ENCODE peak calls at places on chromosomes 11 and 22, in seven cellular contexts. One of them, this sample, is unnamed.

GRCh38 chr22:45013138-45013537 is 3.3 kb upstream of the PHF21B start:
- DNase-seq in psoas muscle: no peak
- DNase-seq in ELR: no peak
- DNase-seq in Caco-2: no peak
- DNase-seq in mammary epithelial cell: no peak
- DNase-seq in iris pigment epithelial cell: no peak
- DNase-seq in SJCRH30: no peak
- DNase-seq in this sample: no peak

GRCh38 chr11:112588252-112588668 is 327.6 kb upstream of the PLET1 start:
- DNase-seq in mammary epithelial cell: peak
- DNase-seq in ELR: peak
- DNase-seq in Caco-2: peak
- DNase-seq in iris pigment epithelial cell: peak
- DNase-seq in SJCRH30: peak
- DNase-seq in psoas muscle: peak
- DNase-seq in this sample: peak

GRCh38 chr22:29165336-29166060 is 40.2 kb upstream of the EMID1 start:
- DNase-seq in ELR: no peak
- DNase-seq in mammary epithelial cell: no peak
- DNase-seq in psoas muscle: no peak
- DNase-seq in Caco-2: no peak
- DNase-seq in SJCRH30: no peak
- DNase-seq in iris pigment epithelial cell: no peak
- DNase-seq in this sample: no peak

GRCh38 chr11:44875056-44875455 is 75.6 kb downstream of the TP53I11 start:
- DNase-seq in Caco-2: no peak
- DNase-seq in iris pigment epithelial cell: no peak
- DNase-seq in psoas muscle: no peak
- DNase-seq in mammary epithelial cell: no peak
- DNase-seq in ELR: no peak
- DNase-seq in SJCRH30: no peak
- DNase-seq in this sample: no peak

GRCh38 chr11:14232652-14233051 is 126.3 kb downstream of the RRAS2 start:
- DNase-seq in SJCRH30: no peak
- DNase-seq in mammary epithelial cell: no peak
- DNase-seq in psoas muscle: no peak
- DNase-seq in ELR: no peak
- DNase-seq in iris pigment epithelial cell: no peak
- DNase-seq in Caco-2: no peak
- DNase-seq in this sample: no peak

GRCh38 chr11:65454696-65455456 is 32.3 kb downstream of the NEAT1 start:
- DNase-seq in mammary epithelial cell: peak
- DNase-seq in SJCRH30: no peak
- DNase-seq in psoas muscle: peak
- DNase-seq in Caco-2: peak
- DNase-seq in ELR: peak
- DNase-seq in iris pigment epithelial cell: peak
- DNase-seq in this sample: no peak

GRCh38 chr11:75524576-75525432 is 937 bp downstream of the GDPD5 start:
- DNase-seq in iris pigment epithelial cell: no peak
- DNase-seq in psoas muscle: no peak
- DNase-seq in mammary epithelial cell: no peak
- DNase-seq in ELR: peak
- DNase-seq in Caco-2: no peak
- DNase-seq in SJCRH30: no peak
- DNase-seq in this sample: no peak

GRCh38 chr11:62856333-62856910 is 17.0 kb upstream of the WDR74 start:
- DNase-seq in SJCRH30: no peak
- DNase-seq in ELR: peak
- DNase-seq in psoas muscle: no peak
- DNase-seq in iris pigment epithelial cell: no peak
- DNase-seq in mammary epithelial cell: no peak
- DNase-seq in Caco-2: no peak
- DNase-seq in this sample: no peak

GRCh38 chr11:128910583-128910982 is 19.4 kb downstream of the KCNJ5 start:
- DNase-seq in ELR: no peak
- DNase-seq in iris pigment epithelial cell: no peak
- DNase-seq in SJCRH30: no peak
- DNase-seq in mammary epithelial cell: no peak
- DNase-seq in Caco-2: no peak
- DNase-seq in psoas muscle: no peak
- DNase-seq in this sample: no peak

This sample was measured in DMS 273 treated with DMSO at 0.1 percent for 48 hours.